ENCODE peak calls at places on chromosomes 4 and X, in ten cellular contexts. L, G, T, X, V, Y, B, C, Z and P are unnamed samples.
A peak's percentile ranks its signal among the peaks of the same experiment; 100 is the strongest.

GRCh38 chr4:136392576-136392975 is 1139.7 kb downstream of the PCDH18 start:
- DNase-seq in Z (no peak), L (no peak), G (no peak), X (peak; percentile 35), V (no peak), C (peak; percentile 52), T (peak; percentile 68), Y (no peak), B (no peak), P (no peak)

GRCh38 chrX:129462707-129463106 is 60.6 kb downstream of the SMARCA1 start:
- DNase-seq in T (peak; percentile 5), V (no peak), L (no peak), Y (no peak), B (no peak), G (no peak), Z (no peak), X (no peak), C (no peak), P (no peak)

GRCh38 chr4:2807571-2807970 is 14.7 kb downstream of the SH3BP2 start:
- DNase-seq in B (no peak), V (no peak), Y (no peak), G (no peak), Z (no peak), X (no peak), L (no peak), C (no peak), T (no peak), P (no peak)

GRCh38 chr4:41320278-41320677 is 63.5 kb downstream of the UCHL1 start:
- DNase-seq in B (no peak), G (no peak), T (peak; percentile 20), X (no peak), Y (no peak), Z (no peak), V (no peak), C (no peak), L (no peak), P (no peak)

GRCh38 chr4:88244056-88244455 is 40.3 kb downstream of the PPM1K start:
- DNase-seq in B (no peak), L (no peak), V (no peak), Y (no peak), Z (no peak), X (no peak), G (no peak), T (no peak), C (no peak), P (no peak)

GRCh38 chrX:154027003-154027402 is 7.3 kb upstream of the IRAK1 start:
- DNase-seq in C (no peak), T (no peak), V (no peak), L (no peak), X (no peak), Y (no peak), B (no peak), Z (no peak), G (no peak), P (no peak)

GRCh38 chrX:136750364-136750763 is 30.4 kb downstream of the ARHGEF6 start:
- DNase-seq in V (no peak), G (no peak), B (no peak), X (no peak), C (no peak), T (no peak), Z (no peak), L (no peak), Y (no peak), P (no peak)

GRCh38 chr4:41215155-41215554 is 813 bp upstream of the APBB2 start:
- DNase-seq in L (no peak), T (no peak), V (no peak), G (no peak), C (no peak), X (no peak), B (no peak), Z (no peak), Y (no peak), P (no peak)